ENCODE peak calls at places on chromosomes 6 and 20, in eight cellular contexts. X is CD8-positive, alpha-beta memory T cell; Z is NCI-H748 treated with DMSO at 0.1 percent for 48 hours; Q is small intestine; B is NCI-H146; R is AG09319; M is GM23248; Y is CD4-positive, alpha-beta memory T cell. S is an unnamed sample.

GRCh38 chr6:93293399-93294271 is 125.7 kb downstream of the EPHA7 start:
- DNase-seq in X (no peak), Z (peak), Q (no peak), B (peak), R (no peak), M (no peak), Y (no peak), S (no peak)

GRCh38 chr6:157269261-157269794 is 54.0 kb downstream of the TMEM242 start:
- DNase-seq in X (no peak), Z (no peak), Q (no peak), B (no peak), R (no peak), M (peak), Y (no peak), S (no peak)

GRCh38 chr6:8947900-8948299 is 512.6 kb upstream of the SLC35B3 start:
- DNase-seq in X (no peak), Z (no peak), Q (no peak), B (no peak), R (no peak), M (no peak), Y (no peak), S (no peak)

GRCh38 chr6:101722991-101723579 is 329.6 kb downstream of the GRIK2 start:
- DNase-seq in X (no peak), Z (no peak), Q (no peak), B (no peak), R (peak), M (peak), Y (no peak), S (no peak)

GRCh38 chr20:24060851-24061590 is 72.4 kb upstream of the GGTLC1 start:
- DNase-seq in X (no peak), Z (no peak), Q (no peak), B (no peak), R (no peak), M (no peak), Y (no peak), S (no peak)

GRCh38 chr6:169167581-169168301 is 85.9 kb downstream of the THBS2 start:
- DNase-seq in X (no peak), Z (no peak), Q (no peak), B (no peak), R (no peak), M (no peak), Y (no peak), S (peak)

GRCh38 chr20:37379967-37380828 is 34.3 kb downstream of the SRC start:
- DNase-seq in X (no peak), Z (peak), Q (peak), B (peak), R (no peak), M (peak), Y (no peak), S (no peak)

GRCh38 chr6:138540468-138540867 is 41.2 kb upstream of the NHSL1 start:
- DNase-seq in X (no peak), Z (no peak), Q (no peak), B (no peak), R (peak), M (peak), Y (no peak), S (no peak)

GRCh38 chr6:12395898-12396297 is 105.7 kb downstream of the EDN1 start:
- DNase-seq in X (no peak), Z (no peak), Q (no peak), B (no peak), R (no peak), M (peak), Y (no peak), S (no peak)

GRCh38 chr20:36359668-36360406 is 53.7 kb downstream of the DLGAP4 start:
- DNase-seq in X (no peak), Z (no peak), Q (no peak), B (no peak), R (no peak), M (no peak), Y (no peak), S (no peak)

GRCh38 chr6:160661129-160661723 is 2.8 kb downstream of the LPA start:
- DNase-seq in X (no peak), Z (no peak), Q (no peak), B (no peak), R (no peak), M (no peak), Y (no peak), S (no peak)

GRCh38 chr6:17964633-17965032 is 22.8 kb downstream of the KIF13A start:
- DNase-seq in X (no peak), Z (no peak), Q (no peak), B (no peak), R (no peak), M (no peak), Y (no peak), S (no peak)

GRCh38 chr6:52543262-52543661 is 33.6 kb downstream of the TRAM2 start:
- DNase-seq in X (no peak), Z (no peak), Q (no peak), B (no peak), R (no peak), M (peak), Y (no peak), S (no peak)

GRCh38 chr6:37607949-37608348 is 89.7 kb downstream of the MDGA1 start:
- DNase-seq in X (no peak), Z (no peak), Q (no peak), B (no peak), R (no peak), M (peak), Y (no peak), S (no peak)

GRCh38 chr6:53174996-53175395 is 26.4 kb upstream of the GCM1 start:
- DNase-seq in X (no peak), Z (no peak), Q (no peak), B (no peak), R (no peak), M (no peak), Y (no peak), S (no peak)

GRCh38 chr6:47306887-47307286 is 2.8 kb downstream of the TNFRSF21 start:
- DNase-seq in X (no peak), Z (no peak), Q (no peak), B (no peak), R (no peak), M (peak), Y (no peak), S (no peak)

GRCh38 chr6:33620158-33620583 is 951 bp upstream of the ITPR3 start:
- DNase-seq in X (no peak), Z (peak), Q (peak), B (peak), R (no peak), M (peak), Y (peak), S (no peak)

GRCh38 chr6:132936641-132937040 is 122.3 kb downstream of the RPS12 start:
- DNase-seq in X (no peak), Z (no peak), Q (no peak), B (no peak), R (no peak), M (no peak), Y (no peak), S (no peak)

GRCh38 chr20:21096321-21097043 is 9.7 kb downstream of the LINC00237 start:
- DNase-seq in X (no peak), Z (no peak), Q (peak), B (no peak), R (no peak), M (peak), Y (no peak), S (no peak)

GRCh38 chr6:107331409-107332386 is 127.7 kb downstream of the PDSS2 start:
- DNase-seq in X (no peak), Z (no peak), Q (peak), B (no peak), R (no peak), M (no peak), Y (no peak), S (no peak)

GRCh38 chr20:18657575-18657974 is 69.7 kb downstream of the DTD1 start:
- DNase-seq in X (no peak), Z (no peak), Q (no peak), B (no peak), R (no peak), M (peak), Y (no peak), S (no peak)

GRCh38 chr20:47204008-47204745 is 152.3 kb downstream of the ZMYND8 start:
- DNase-seq in X (no peak), Z (no peak), Q (no peak), B (no peak), R (no peak), M (peak), Y (no peak), S (no peak)

GRCh38 chr6:82410151-82410621 is 46.6 kb downstream of the TPBG start:
- DNase-seq in X (no peak), Z (no peak), Q (no peak), B (no peak), R (no peak), M (peak), Y (no peak), S (no peak)

GRCh38 chr6:14571728-14572127 is 454.2 kb downstream of the CD83 start:
- DNase-seq in X (no peak), Z (no peak), Q (no peak), B (no peak), R (no peak), M (no peak), Y (no peak), S (no peak)

GRCh38 chr20:45368221-45368980 is 5.4 kb downstream of the SYS1 start:
- DNase-seq in X (peak), Z (no peak), Q (peak), B (no peak), R (no peak), M (no peak), Y (peak), S (peak)

GRCh38 chr6:141321486-141322347 is 811.0 kb upstream of the GJE1 start:
- DNase-seq in X (no peak), Z (no peak), Q (no peak), B (no peak), R (peak), M (peak), Y (no peak), S (no peak)

GRCh38 chr6:2563635-2564034 is 187.1 kb downstream of the MYLK4 start:
- DNase-seq in X (no peak), Z (no peak), Q (peak), B (no peak), R (no peak), M (no peak), Y (no peak), S (no peak)

GRCh38 chr6:122947355-122947754 is 48.7 kb upstream of the CLVS2 start:
- DNase-seq in X (no peak), Z (no peak), Q (peak), B (peak), R (no peak), M (peak), Y (no peak), S (no peak)

GRCh38 chr6:13272131-13273046 is 55.9 kb downstream of the TBC1D7 start:
- DNase-seq in X (no peak), Z (no peak), Q (no peak), B (no peak), R (no peak), M (no peak), Y (no peak), S (no peak)

GRCh38 chr6:19712012-19712688 is 125.0 kb upstream of the ID4 start:
- DNase-seq in X (no peak), Z (no peak), Q (no peak), B (no peak), R (no peak), M (no peak), Y (no peak), S (no peak)

S was measured in osteocyte.